ENCODE peak calls at places on chromosomes 6 and 20, in seven cellular contexts. One of them, this sample, is unnamed.

GRCh38 chr6:89952696-89953095 is 58.4 kb downstream of the GJA10 start:
- DNase-seq in left ventricle myocardium inferior: no peak
- DNase-seq in tibial artery: no peak
- DNase-seq in uterus: no peak
- DNase-seq in sigmoid colon: no peak
- DNase-seq in breast epithelium: no peak
- DNase-seq in A549: no peak
- DNase-seq in this sample: no peak

GRCh38 chr6:107129370-107129925 is 14.1 kb upstream of the BEND3 start:
- DNase-seq in breast epithelium: no peak
- DNase-seq in sigmoid colon: no peak
- DNase-seq in uterus: no peak
- DNase-seq in left ventricle myocardium inferior: no peak
- DNase-seq in tibial artery: no peak
- DNase-seq in A549: no peak
- DNase-seq in this sample: no peak

GRCh38 chr6:5315883-5316282 is 54.6 kb downstream of the FARS2 start:
- DNase-seq in left ventricle myocardium inferior: no peak
- DNase-seq in uterus: no peak
- DNase-seq in A549: no peak
- DNase-seq in breast epithelium: no peak
- DNase-seq in tibial artery: no peak
- DNase-seq in sigmoid colon: no peak
- DNase-seq in this sample: no peak

GRCh38 chr20:45336530-45337366 is 11.5 kb downstream of the SDC4 start:
- DNase-seq in uterus: peak
- DNase-seq in sigmoid colon: peak
- DNase-seq in A549: peak
- DNase-seq in left ventricle myocardium inferior: no peak
- DNase-seq in tibial artery: peak
- DNase-seq in breast epithelium: peak
- DNase-seq in this sample: no peak

GRCh38 chr6:84568971-84569370 is 195.4 kb downstream of the TBX18 start:
- DNase-seq in left ventricle myocardium inferior: no peak
- DNase-seq in uterus: no peak
- DNase-seq in A549: no peak
- DNase-seq in tibial artery: no peak
- DNase-seq in breast epithelium: no peak
- DNase-seq in sigmoid colon: no peak
- DNase-seq in this sample: no peak

GRCh38 chr6:100101656-100102055 is 107.6 kb upstream of the MCHR2 start:
- DNase-seq in left ventricle myocardium inferior: no peak
- DNase-seq in tibial artery: no peak
- DNase-seq in uterus: no peak
- DNase-seq in sigmoid colon: no peak
- DNase-seq in breast epithelium: no peak
- DNase-seq in A549: no peak
- DNase-seq in this sample: no peak

GRCh38 chr6:134984821-134985220 is 34.9 kb upstream of the ALDH8A1 start:
- DNase-seq in left ventricle myocardium inferior: no peak
- DNase-seq in breast epithelium: no peak
- DNase-seq in uterus: no peak
- DNase-seq in tibial artery: no peak
- DNase-seq in A549: no peak
- DNase-seq in sigmoid colon: no peak
- DNase-seq in this sample: no peak

GRCh38 chr6:139553916-139554315 is 179.5 kb upstream of the CITED2 start:
- DNase-seq in left ventricle myocardium inferior: no peak
- DNase-seq in tibial artery: no peak
- DNase-seq in breast epithelium: no peak
- DNase-seq in uterus: no peak
- DNase-seq in sigmoid colon: no peak
- DNase-seq in A549: no peak
- DNase-seq in this sample: no peak

GRCh38 chr20:39112196-39112743 is 150.1 kb downstream of the DHX35 start:
- DNase-seq in uterus: peak
- DNase-seq in breast epithelium: no peak
- DNase-seq in tibial artery: no peak
- DNase-seq in A549: peak
- DNase-seq in left ventricle myocardium inferior: no peak
- DNase-seq in sigmoid colon: no peak
- DNase-seq in this sample: peak

GRCh38 chr20:62651285-62652021 is 9.2 kb downstream of the SLCO4A1 start:
- DNase-seq in A549: no peak
- DNase-seq in breast epithelium: no peak
- DNase-seq in left ventricle myocardium inferior: peak
- DNase-seq in tibial artery: peak
- DNase-seq in sigmoid colon: peak
- DNase-seq in uterus: peak
- DNase-seq in this sample: no peak

GRCh38 chr6:119129968-119130484 is 51.6 kb upstream of the FAM184A start:
- DNase-seq in sigmoid colon: no peak
- DNase-seq in breast epithelium: no peak
- DNase-seq in left ventricle myocardium inferior: no peak
- DNase-seq in uterus: no peak
- DNase-seq in tibial artery: no peak
- DNase-seq in A549: no peak
- DNase-seq in this sample: no peak

GRCh38 chr6:56339524-56339923 is 92.1 kb upstream of the COL21A1 start:
- DNase-seq in A549: no peak
- DNase-seq in left ventricle myocardium inferior: no peak
- DNase-seq in breast epithelium: no peak
- DNase-seq in tibial artery: no peak
- DNase-seq in sigmoid colon: no peak
- DNase-seq in uterus: no peak
- DNase-seq in this sample: no peak

GRCh38 chr20:36604952-36605308 is 649 bp upstream of the RAB5IF start:
- DNase-seq in A549: no peak
- DNase-seq in breast epithelium: no peak
- DNase-seq in sigmoid colon: peak
- DNase-seq in tibial artery: peak
- DNase-seq in left ventricle myocardium inferior: peak
- DNase-seq in uterus: peak
- DNase-seq in this sample: peak

GRCh38 chr6:168676552-168677317 is 235.8 kb downstream of the SMOC2 start:
- DNase-seq in left ventricle myocardium inferior: no peak
- DNase-seq in tibial artery: no peak
- DNase-seq in uterus: peak
- DNase-seq in A549: no peak
- DNase-seq in breast epithelium: no peak
- DNase-seq in sigmoid colon: no peak
- DNase-seq in this sample: no peak

GRCh38 chr20:46348231-46348803 is 40.0 kb upstream of the CDH22 start:
- DNase-seq in breast epithelium: no peak
- DNase-seq in A549: no peak
- DNase-seq in left ventricle myocardium inferior: no peak
- DNase-seq in uterus: no peak
- DNase-seq in tibial artery: no peak
- DNase-seq in sigmoid colon: no peak
- DNase-seq in this sample: no peak

GRCh38 chr6:168699631-168700315 is 258.8 kb downstream of the SMOC2 start:
- DNase-seq in A549: no peak
- DNase-seq in sigmoid colon: peak
- DNase-seq in left ventricle myocardium inferior: peak
- DNase-seq in tibial artery: no peak
- DNase-seq in breast epithelium: no peak
- DNase-seq in uterus: peak
- DNase-seq in this sample: peak

GRCh38 chr6:13368716-13369115 is 40.4 kb upstream of the TBC1D7 start:
- DNase-seq in uterus: no peak
- DNase-seq in A549: no peak
- DNase-seq in breast epithelium: no peak
- DNase-seq in sigmoid colon: no peak
- DNase-seq in tibial artery: no peak
- DNase-seq in left ventricle myocardium inferior: no peak
- DNase-seq in this sample: no peak

GRCh38 chr6:11785953-11786579 is 7.5 kb upstream of the ADTRP start:
- DNase-seq in tibial artery: no peak
- DNase-seq in breast epithelium: no peak
- DNase-seq in A549: no peak
- DNase-seq in sigmoid colon: no peak
- DNase-seq in left ventricle myocardium inferior: no peak
- DNase-seq in uterus: no peak
- DNase-seq in this sample: no peak

GRCh38 chr20:4613718-4614620 is 107.7 kb upstream of the PRND start:
- DNase-seq in breast epithelium: no peak
- DNase-seq in sigmoid colon: no peak
- DNase-seq in uterus: peak
- DNase-seq in left ventricle myocardium inferior: peak
- DNase-seq in A549: peak
- DNase-seq in tibial artery: peak
- DNase-seq in this sample: peak
- TF ChIP-seq CTCF in breast epithelium: no peak
- TF ChIP-seq CTCF in sigmoid colon: peak
- TF ChIP-seq CTCF in uterus: peak
- TF ChIP-seq CTCF in left ventricle myocardium inferior: peak
- TF ChIP-seq CTCF in A549: peak
- TF ChIP-seq CTCF in tibial artery: no peak
- TF ChIP-seq CTCF in this sample: peak

GRCh38 chr20:56433221-56433879 is 21.3 kb downstream of the CASS4 start:
- DNase-seq in A549: no peak
- DNase-seq in sigmoid colon: no peak
- DNase-seq in tibial artery: no peak
- DNase-seq in breast epithelium: no peak
- DNase-seq in left ventricle myocardium inferior: no peak
- DNase-seq in uterus: no peak
- DNase-seq in this sample: no peak

GRCh38 chr20:56429941-56430340 is 17.9 kb downstream of the CASS4 start:
- DNase-seq in A549: no peak
- DNase-seq in tibial artery: no peak
- DNase-seq in left ventricle myocardium inferior: no peak
- DNase-seq in uterus: no peak
- DNase-seq in sigmoid colon: no peak
- DNase-seq in breast epithelium: no peak
- DNase-seq in this sample: no peak

GRCh38 chr20:56430471-56430870 is 18.4 kb downstream of the CASS4 start:
- DNase-seq in uterus: no peak
- DNase-seq in left ventricle myocardium inferior: no peak
- DNase-seq in tibial artery: no peak
- DNase-seq in sigmoid colon: no peak
- DNase-seq in breast epithelium: no peak
- DNase-seq in A549: no peak
- DNase-seq in this sample: no peak

GRCh38 chr20:56430957-56431356 is 18.9 kb downstream of the CASS4 start:
- DNase-seq in A549: no peak
- DNase-seq in sigmoid colon: no peak
- DNase-seq in tibial artery: no peak
- DNase-seq in breast epithelium: no peak
- DNase-seq in left ventricle myocardium inferior: no peak
- DNase-seq in uterus: no peak
- DNase-seq in this sample: no peak

GRCh38 chr20:56431451-56431850 is 19.4 kb downstream of the CASS4 start:
- DNase-seq in left ventricle myocardium inferior: no peak
- DNase-seq in uterus: no peak
- DNase-seq in A549: no peak
- DNase-seq in tibial artery: no peak
- DNase-seq in sigmoid colon: no peak
- DNase-seq in breast epithelium: no peak
- DNase-seq in this sample: no peak
- H3K27ac ChIP-seq in left ventricle myocardium inferior: no peak
- H3K27ac ChIP-seq in uterus: no peak
- H3K27ac ChIP-seq in A549: no peak
- H3K27ac ChIP-seq in tibial artery: no peak
- H3K27ac ChIP-seq in sigmoid colon: no peak
- H3K27ac ChIP-seq in breast epithelium: no peak
- H3K27ac ChIP-seq in this sample: no peak

DNA sequence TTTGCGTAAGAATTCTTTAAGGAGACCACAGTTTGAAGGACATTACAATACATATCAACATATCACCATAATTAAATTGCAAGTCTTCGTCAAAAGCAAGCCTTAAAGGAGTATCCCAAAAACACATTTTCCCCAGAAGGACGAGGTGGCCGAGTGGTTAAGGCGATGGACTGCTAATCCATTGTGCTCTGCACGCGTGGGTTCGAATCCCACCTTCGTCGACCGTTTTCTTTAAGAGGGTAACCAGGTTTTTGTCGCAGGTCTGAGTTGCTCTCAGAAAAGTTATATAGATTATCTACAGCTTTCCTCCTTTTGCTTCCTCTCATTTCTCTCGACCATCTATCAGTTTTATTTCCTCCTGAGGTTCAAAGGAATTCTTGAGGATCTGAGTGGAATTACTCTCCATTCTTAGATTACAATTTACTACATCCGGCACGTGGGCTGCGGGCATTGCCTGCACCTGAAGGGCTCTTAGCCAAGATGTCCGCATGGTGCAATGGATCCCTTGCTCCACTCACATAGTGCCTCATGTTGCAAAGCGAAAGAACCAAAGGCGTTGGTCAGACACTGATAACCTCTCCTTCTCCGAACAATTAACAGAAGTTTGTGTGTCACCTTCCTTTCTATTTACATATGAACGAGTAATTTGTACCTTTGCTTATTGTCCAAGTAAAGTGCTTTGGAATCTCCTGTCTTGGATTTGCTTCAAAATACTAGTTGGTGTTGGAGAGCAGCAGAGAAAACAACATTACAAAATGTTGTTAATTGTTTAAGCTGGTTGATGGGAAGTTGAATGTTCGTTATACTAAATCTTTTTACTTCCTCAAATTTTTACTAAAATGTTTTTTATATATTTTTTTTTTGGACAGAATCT is 14.0 kb downstream of the POM121L2 start:
- DNase-seq in breast epithelium: no peak
- DNase-seq in A549: no peak
- DNase-seq in uterus: no peak
- DNase-seq in left ventricle myocardium inferior: no peak
- DNase-seq in sigmoid colon: no peak
- DNase-seq in tibial artery: no peak
- DNase-seq in this sample: no peak
- H3K4me3 ChIP-seq in breast epithelium: no peak
- H3K4me3 ChIP-seq in A549: peak
- H3K4me3 ChIP-seq in uterus: no peak
- H3K4me3 ChIP-seq in left ventricle myocardium inferior: no peak
- H3K4me3 ChIP-seq in sigmoid colon: no peak
- H3K4me3 ChIP-seq in tibial artery: no peak
- H3K4me3 ChIP-seq in this sample: no peak

GRCh38 chr6:33797635-33798342 is 6.0 kb downstream of the MLN start:
- DNase-seq in sigmoid colon: no peak
- DNase-seq in breast epithelium: no peak
- DNase-seq in uterus: no peak
- DNase-seq in tibial artery: no peak
- DNase-seq in A549: no peak
- DNase-seq in left ventricle myocardium inferior: no peak
- DNase-seq in this sample: no peak

GRCh38 chr6:33792990-33793389 is 4.1 kb upstream of the LEMD2 start:
- DNase-seq in tibial artery: no peak
- DNase-seq in A549: no peak
- DNase-seq in left ventricle myocardium inferior: no peak
- DNase-seq in uterus: no peak
- DNase-seq in sigmoid colon: no peak
- DNase-seq in breast epithelium: no peak
- DNase-seq in this sample: no peak

GRCh38 chr6:33790910-33791309 is 2.0 kb upstream of the LEMD2 start:
- DNase-seq in A549: no peak
- DNase-seq in breast epithelium: no peak
- DNase-seq in left ventricle myocardium inferior: no peak
- DNase-seq in sigmoid colon: no peak
- DNase-seq in tibial artery: no peak
- DNase-seq in uterus: no peak
- DNase-seq in this sample: no peak

GRCh38 chr6:33798343-33798848 is 5.4 kb downstream of the MLN start:
- DNase-seq in A549: no peak
- DNase-seq in tibial artery: no peak
- DNase-seq in left ventricle myocardium inferior: no peak
- DNase-seq in breast epithelium: no peak
- DNase-seq in uterus: no peak
- DNase-seq in sigmoid colon: no peak
- DNase-seq in this sample: no peak

GRCh38 chr6:33794910-33795615 is 6.1 kb upstream of the LEMD2 start:
- DNase-seq in breast epithelium: no peak
- DNase-seq in uterus: no peak
- DNase-seq in sigmoid colon: no peak
- DNase-seq in tibial artery: no peak
- DNase-seq in A549: peak
- DNase-seq in left ventricle myocardium inferior: no peak
- DNase-seq in this sample: no peak
- TF ChIP-seq CTCF in breast epithelium: no peak
- TF ChIP-seq CTCF in uterus: no peak
- TF ChIP-seq CTCF in sigmoid colon: no peak
- TF ChIP-seq CTCF in tibial artery: no peak
- TF ChIP-seq CTCF in A549: no peak
- TF ChIP-seq CTCF in left ventricle myocardium inferior: no peak
- TF ChIP-seq CTCF in this sample: no peak

This sample was measured in dorsolateral prefrontal cortex.